ENCODE peak calls at places on chromosomes 3 and 15, in seven cellular contexts. N is ovary, Y is neural crest cell, B is epithelial cell of esophagus, C is B cell, T is GM13977, V is H9. M is an unnamed sample.

GRCh38 chr3:52809821-52810377 is 15.3 kb downstream of the ITIH3 start:
- DNase-seq in N (no peak), Y (no peak), B (no peak), C (no peak), T (no peak), V (no peak), M (no peak)

GRCh38 chr3:16546186-16547004 is 32.9 kb upstream of the RFTN1 start:
- DNase-seq in N (no peak), Y (no peak), B (no peak), C (no peak), T (no peak), V (no peak), M (no peak)

GRCh38 chr3:86792316-86792715 is 198.6 kb downstream of the VGLL3 start:
- DNase-seq in N (no peak), Y (no peak), B (no peak), C (no peak), T (no peak), V (no peak), M (no peak)

GRCh38 chr3:78912217-78912616 is 855.6 kb downstream of the ROBO1 start:
- DNase-seq in N (no peak), Y (no peak), B (no peak), C (no peak), T (no peak), V (no peak), M (no peak)

GRCh38 chr15:60573936-60574335 is 95.0 kb upstream of the ICE2 start:
- DNase-seq in N (no peak), Y (no peak), B (no peak), C (peak; percentile 44), T (no peak), V (no peak), M (peak; percentile 64)

GRCh38 chr3:184562146-184562861 is 719 bp downstream of the EPHB3 start:
- DNase-seq in N (peak; percentile 65), Y (no peak), B (no peak), C (peak; percentile 56), T (no peak), V (no peak), M (no peak)

GRCh38 chr3:71035314-71035713 is 548.2 kb downstream of the FOXP1 start:
- DNase-seq in N (no peak), Y (no peak), B (peak; percentile 24), C (no peak), T (no peak), V (no peak), M (no peak)

GRCh38 chr3:27756877-27757276 is 34.8 kb upstream of the EOMES start:
- DNase-seq in N (no peak), Y (no peak), B (peak; percentile 88), C (no peak), T (no peak), V (no peak), M (no peak)

GRCh38 chr3:11603628-11604027 is 40.1 kb downstream of the VGLL4 start:
- DNase-seq in N (peak; percentile 50), Y (no peak), B (no peak), C (no peak), T (no peak), V (no peak), M (no peak)

GRCh38 chr3:13364602-13365271 is 55.4 kb downstream of the NUP210 start:
- DNase-seq in N (no peak), Y (no peak), B (no peak), C (no peak), T (no peak), V (no peak), M (no peak)

GRCh38 chr3:186152889-186153292 is 44.0 kb upstream of the ETV5 start:
- DNase-seq in N (no peak), Y (no peak), B (no peak), C (peak; percentile 79), T (peak; percentile 75), V (no peak), M (no peak)

GRCh38 chr3:113560845-113561623 is 28.7 kb downstream of the SIDT1 start:
- DNase-seq in N (no peak), Y (no peak), B (peak; percentile 83), C (no peak), T (no peak), V (no peak), M (no peak)

GRCh38 chr3:119240582-119241434 is at the start of gene B4GALT4:
- DNase-seq in N (peak; percentile 89), Y (peak; percentile 69), B (peak; percentile 93), C (peak; percentile 85), T (peak; percentile 91), V (peak; percentile 89), M (peak; percentile 81)
- TF ChIP-seq CTCF in N (no peak), Y (no peak), B (no peak), C (no peak), T (no peak), V (no peak), M (no peak)

GRCh38 chr3:36165509-36165908 is 214.8 kb upstream of the STAC start:
- DNase-seq in N (no peak), Y (no peak), B (no peak), C (no peak), T (no peak), V (no peak), M (no peak)

GRCh38 chr3:36166477-36166876 is 213.8 kb upstream of the STAC start:
- DNase-seq in N (no peak), Y (no peak), B (peak; percentile 97), C (no peak), T (no peak), V (no peak), M (no peak)

GRCh38 chr3:36164400-36164799 is 215.9 kb upstream of the STAC start:
- DNase-seq in N (no peak), Y (no peak), B (peak; percentile 77), C (no peak), T (no peak), V (no peak), M (no peak)
- TF ChIP-seq CTCF in N (no peak), Y (no peak), B (no peak), C (no peak), T (no peak), V (no peak), M (no peak)

DNA sequence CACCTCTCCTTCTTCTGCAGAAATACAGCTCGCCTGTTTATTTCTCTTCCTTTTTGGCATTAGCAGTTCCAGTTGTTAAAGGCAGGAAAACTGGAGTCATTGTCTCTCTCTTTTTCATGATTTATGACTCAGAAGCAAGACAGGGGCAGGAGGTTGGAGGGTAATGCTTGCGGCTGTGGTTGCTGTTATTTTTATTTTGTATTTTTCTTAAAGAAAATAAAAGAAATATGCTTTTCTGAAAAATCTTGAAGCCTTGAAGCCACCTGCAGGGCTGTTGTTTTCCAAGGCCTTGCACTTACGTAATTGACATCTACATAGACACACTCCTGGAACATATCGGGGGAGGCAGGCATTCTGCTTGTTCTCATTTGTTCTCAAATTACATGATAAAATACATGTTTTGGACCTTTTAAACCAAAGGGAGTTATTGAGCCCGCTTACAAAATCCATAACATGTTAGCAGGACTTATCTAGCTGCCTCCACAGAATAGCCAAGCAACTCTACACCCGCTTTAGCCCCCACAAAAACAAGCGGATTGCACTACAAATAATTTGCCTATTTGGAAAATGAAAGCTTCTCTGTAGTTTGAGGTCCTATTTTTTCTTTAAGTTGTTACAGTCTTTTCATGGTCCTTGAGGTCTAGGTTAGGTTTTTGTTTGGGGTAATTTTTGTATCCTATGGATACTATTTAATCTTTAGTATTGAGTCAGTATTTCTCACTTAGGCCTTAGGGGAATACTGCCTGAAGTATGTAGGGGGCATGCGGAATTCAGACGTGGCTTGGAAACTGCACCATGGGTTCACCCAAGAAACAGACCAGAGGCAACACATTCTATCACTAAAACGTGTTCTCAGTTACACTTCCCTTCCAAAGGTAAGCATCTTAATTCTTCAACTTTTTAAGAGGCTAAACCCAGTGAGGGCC is 1004.5 kb upstream of the NR2F2 start:
- DNase-seq in N (peak; percentile 66), Y (no peak), B (no peak), C (no peak), T (no peak), V (no peak), M (no peak)
- TF ChIP-seq CTCF in N (peak; percentile 47), Y (no peak), B (no peak), C (no peak), T (no peak), V (no peak), M (no peak)

GRCh38 chr15:27070816-27071215 is 99.8 kb downstream of the GABRG3 start:
- DNase-seq in N (no peak), Y (no peak), B (no peak), C (no peak), T (no peak), V (no peak), M (no peak)
- TF ChIP-seq CTCF in N (no peak), Y (no peak), B (no peak), C (no peak), T (no peak), V (no peak), M (no peak)

GRCh38 chr3:134838599-134838998 is 43.5 kb downstream of the EPHB1 start:
- DNase-seq in N (no peak), Y (no peak), B (no peak), C (no peak), T (no peak), V (no peak), M (peak; percentile 15)
- TF ChIP-seq CTCF in N (no peak), Y (peak; percentile 62), B (no peak), C (peak; percentile 17), T (peak; percentile 32), V (peak; percentile 79), M (peak; percentile 67)

DNA sequence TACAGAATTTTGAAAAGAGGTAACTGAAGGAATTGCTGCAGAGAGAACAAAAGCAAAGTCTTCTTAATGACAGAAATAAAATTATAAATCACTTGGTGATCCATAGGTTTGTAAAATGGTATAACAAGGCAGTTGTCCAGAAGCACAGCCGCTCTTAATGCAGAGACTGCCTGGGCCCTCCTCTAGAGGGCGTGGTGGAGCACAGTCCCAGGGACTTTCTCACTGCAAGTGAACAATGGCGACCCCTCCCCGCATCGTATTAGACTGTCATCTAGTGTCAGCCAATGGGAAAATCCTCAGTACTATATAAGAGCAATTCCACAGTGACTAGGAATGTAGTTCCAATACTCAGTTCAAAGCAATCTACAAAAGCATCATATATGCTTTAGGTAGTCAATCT is 26.4 kb upstream of the ZBED2 start:
- DNase-seq in N (no peak), Y (peak; percentile 42), B (no peak), C (no peak), T (no peak), V (peak; percentile 81), M (peak; percentile 70)
- TF ChIP-seq CTCF in N (no peak), Y (peak; percentile 55), B (peak; percentile 41), C (no peak), T (peak; percentile 42), V (peak; percentile 95), M (peak; percentile 76)

GRCh38 chr15:51382787-51383186 is 41.3 kb downstream of the GLDN start:
- DNase-seq in N (no peak), Y (peak; percentile 38), B (peak; percentile 52), C (no peak), T (peak; percentile 61), V (peak; percentile 67), M (peak; percentile 11)
- TF ChIP-seq CTCF in N (no peak), Y (peak; percentile 67), B (peak; percentile 71), C (no peak), T (peak; percentile 51), V (peak; percentile 69), M (no peak)

M was measured in activated CD8-positive, alpha-beta T cell treated with anti-CD3 and anti-CD28 coated beads for 36 hours.